ENCODE peak calls at places on chromosomes 3 and 15, in four cellular contexts. One of them, this sample, is unnamed.

GRCh38 chr3:152243301-152243711 is 25.4 kb upstream of the MBNL1 start:
- ATAC-seq in HepG2: peak; percentile 80
- ATAC-seq in GM23338: no peak
- ATAC-seq in K562: peak; percentile 76
- ATAC-seq in this sample: no peak

GRCh38 chr3:152126260-152126659 is 142.5 kb upstream of the MBNL1 start:
- ATAC-seq in HepG2: no peak
- ATAC-seq in GM23338: no peak
- ATAC-seq in K562: no peak
- ATAC-seq in this sample: no peak

GRCh38 chr3:69776926-69777581 is 37.8 kb downstream of the MITF start:
- ATAC-seq in HepG2: no peak
- ATAC-seq in GM23338: no peak
- ATAC-seq in K562: peak; percentile 42
- ATAC-seq in this sample: no peak

GRCh38 chr3:121654493-121655385 is 6.0 kb downstream of the HCLS1 start:
- ATAC-seq in HepG2: no peak
- ATAC-seq in GM23338: no peak
- ATAC-seq in K562: no peak
- ATAC-seq in this sample: no peak

GRCh38 chr15:28094732-28095521 is 4.2 kb downstream of the OCA2 start:
- ATAC-seq in HepG2: peak; percentile 2
- ATAC-seq in GM23338: peak; percentile 15
- ATAC-seq in K562: no peak
- ATAC-seq in this sample: peak; percentile 4

GRCh38 chr3:59335338-59335737 is 285.5 kb upstream of the CFAP20DC start:
- ATAC-seq in HepG2: no peak
- ATAC-seq in GM23338: no peak
- ATAC-seq in K562: no peak
- ATAC-seq in this sample: no peak

GRCh38 chr3:33063651-33064051 is 33.3 kb downstream of the GLB1 start:
- ATAC-seq in HepG2: no peak
- ATAC-seq in GM23338: no peak
- ATAC-seq in K562: no peak
- ATAC-seq in this sample: no peak

GRCh38 chr3:125350597-125350996 is 24.5 kb downstream of the ZNF148 start:
- ATAC-seq in HepG2: no peak
- ATAC-seq in GM23338: no peak
- ATAC-seq in K562: no peak
- ATAC-seq in this sample: no peak

GRCh38 chr15:100438570-100438969 is 90.2 kb downstream of the CERS3 start:
- ATAC-seq in HepG2: no peak
- ATAC-seq in GM23338: no peak
- ATAC-seq in K562: no peak
- ATAC-seq in this sample: no peak

GRCh38 chr3:13081603-13082360 is 8.6 kb upstream of the IQSEC1 start:
- ATAC-seq in HepG2: no peak
- ATAC-seq in GM23338: no peak
- ATAC-seq in K562: peak; percentile 20
- ATAC-seq in this sample: no peak

GRCh38 chr15:77846360-77846759 is 213.6 kb upstream of the LINGO1 start:
- ATAC-seq in HepG2: no peak
- ATAC-seq in GM23338: no peak
- ATAC-seq in K562: no peak
- ATAC-seq in this sample: no peak

GRCh38 chr3:45333549-45333948 is 54.8 kb upstream of the LARS2 start:
- ATAC-seq in HepG2: no peak
- ATAC-seq in GM23338: no peak
- ATAC-seq in K562: peak; percentile 81
- ATAC-seq in this sample: no peak

GRCh38 chr3:156174229-156174847 is 54.0 kb downstream of the KCNAB1 start:
- ATAC-seq in HepG2: peak; percentile 54
- ATAC-seq in GM23338: peak; percentile 74
- ATAC-seq in K562: no peak
- ATAC-seq in this sample: no peak

GRCh38 chr3:12588039-12588673 is 31.3 kb downstream of the MKRN2 start:
- ATAC-seq in HepG2: no peak
- ATAC-seq in GM23338: no peak
- ATAC-seq in K562: no peak
- ATAC-seq in this sample: no peak

GRCh38 chr15:69700380-69700779 is 247.8 kb downstream of the RPLP1 start:
- ATAC-seq in HepG2: no peak
- ATAC-seq in GM23338: no peak
- ATAC-seq in K562: no peak
- ATAC-seq in this sample: no peak

DNA sequence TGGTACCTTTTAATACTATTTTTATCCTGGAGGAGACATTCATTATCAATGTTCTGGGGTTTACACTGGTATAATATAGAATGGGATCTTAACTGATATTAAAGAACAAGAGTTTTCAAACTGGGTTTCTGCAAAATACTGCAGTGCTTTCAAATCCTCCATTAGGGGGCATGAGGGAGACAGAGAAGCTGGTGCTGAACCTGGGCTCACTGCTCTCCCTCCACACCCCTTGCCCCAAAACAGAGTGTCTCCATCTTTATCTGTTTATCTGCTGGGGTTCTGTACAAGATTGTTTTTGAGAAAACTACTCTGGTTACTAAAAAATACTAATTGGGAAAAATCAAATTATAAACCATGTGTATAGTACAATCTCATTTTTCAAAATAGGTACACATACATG is 41.7 kb downstream of the CADPS start:
- ATAC-seq in HepG2: no peak
- ATAC-seq in GM23338: peak; percentile 83
- ATAC-seq in K562: no peak
- ATAC-seq in this sample: no peak
- TF ChIP-seq CTCF in HepG2: peak; percentile 16
- TF ChIP-seq CTCF in GM23338: peak; percentile 77
- TF ChIP-seq CTCF in K562: peak; percentile 17
- TF ChIP-seq CTCF in this sample: no peak

GRCh38 chr3:169953462-169954141 is 13.0 kb upstream of the SEC62 start:
- ATAC-seq in HepG2: no peak
- ATAC-seq in GM23338: no peak
- ATAC-seq in K562: peak; percentile 45
- ATAC-seq in this sample: no peak
- TF ChIP-seq POLR2AphosphoS5 in HepG2: no peak
- TF ChIP-seq POLR2AphosphoS5 in GM23338: no peak
- TF ChIP-seq POLR2AphosphoS5 in K562: no peak
- TF ChIP-seq POLR2AphosphoS5 in this sample: no peak

GRCh38 chr15:92908369-92909057 is 8.4 kb downstream of the CHD2 start:
- ATAC-seq in HepG2: no peak
- ATAC-seq in GM23338: no peak
- ATAC-seq in K562: no peak
- ATAC-seq in this sample: no peak
- H3K4me3 ChIP-seq in HepG2: peak overlapping the region; percentile 5
- H3K4me3 ChIP-seq in GM23338: no peak overlapping the region
- H3K4me3 ChIP-seq in K562: no peak overlapping the region
- H3K4me3 ChIP-seq in this sample: peak overlapping the region; percentile 6

DNA sequence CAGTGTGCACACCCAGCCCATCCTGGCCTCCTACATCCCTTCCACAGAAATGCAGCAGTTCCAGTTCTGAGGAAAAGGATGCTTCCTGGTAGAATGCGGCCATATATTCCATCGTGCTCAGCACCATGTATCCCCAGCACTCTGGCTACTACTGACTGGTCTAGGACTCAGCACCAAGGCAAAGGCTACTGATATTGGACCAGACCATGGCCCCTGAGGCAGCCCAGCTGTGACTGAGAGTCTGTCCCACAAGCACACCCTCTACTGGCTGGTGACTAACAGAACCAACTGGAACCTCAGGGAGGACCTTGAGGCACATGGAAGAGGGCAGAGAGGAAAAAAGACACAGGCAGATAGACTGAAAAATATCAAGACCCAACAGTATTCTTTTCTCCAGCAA is 30.0 kb downstream of the TARS3 start:
- ATAC-seq in HepG2: peak; percentile 72
- ATAC-seq in GM23338: peak; percentile 75
- ATAC-seq in K562: peak; percentile 83
- ATAC-seq in this sample: no peak
- TF ChIP-seq CTCF in HepG2: peak; percentile 42
- TF ChIP-seq CTCF in GM23338: peak; percentile 60
- TF ChIP-seq CTCF in K562: peak; percentile 28
- TF ChIP-seq CTCF in this sample: no peak

DNA sequence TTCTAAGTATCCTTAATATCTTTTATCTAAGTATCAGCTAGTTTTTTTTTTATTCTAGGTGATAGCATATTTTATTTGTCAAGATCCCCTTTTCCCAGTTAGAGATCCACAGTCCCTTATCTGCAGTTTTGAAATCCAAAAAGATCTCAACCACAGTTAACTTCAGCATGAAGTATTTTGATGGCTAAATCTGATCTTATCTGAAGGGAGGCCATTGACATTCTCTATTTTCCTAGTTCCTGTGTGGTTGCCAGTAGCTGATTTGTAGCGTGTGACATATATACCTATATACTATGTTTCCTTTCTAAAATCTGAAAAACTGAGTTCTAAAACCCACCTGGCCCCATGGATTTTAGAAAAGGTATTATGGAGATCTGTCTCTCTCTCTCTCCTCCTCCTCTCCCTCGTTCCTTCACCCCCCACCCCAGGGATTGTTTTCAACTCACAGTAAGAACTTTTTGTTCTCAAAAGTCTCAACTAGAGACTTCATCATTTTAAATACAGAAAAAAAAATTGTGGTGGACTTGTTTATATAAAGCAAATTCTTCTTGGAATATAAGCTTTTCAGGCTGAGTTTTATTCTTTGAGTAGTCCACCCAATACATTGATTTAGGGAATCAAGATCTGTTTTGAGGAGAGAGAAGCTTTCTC is 12.3 kb downstream of the TCF12 start:
- ATAC-seq in HepG2: no peak
- ATAC-seq in GM23338: no peak
- ATAC-seq in K562: no peak
- ATAC-seq in this sample: no peak
- TF ChIP-seq POLR2AphosphoS5 in HepG2: no peak
- TF ChIP-seq POLR2AphosphoS5 in GM23338: no peak
- TF ChIP-seq POLR2AphosphoS5 in K562: no peak
- TF ChIP-seq POLR2AphosphoS5 in this sample: no peak

DNA sequence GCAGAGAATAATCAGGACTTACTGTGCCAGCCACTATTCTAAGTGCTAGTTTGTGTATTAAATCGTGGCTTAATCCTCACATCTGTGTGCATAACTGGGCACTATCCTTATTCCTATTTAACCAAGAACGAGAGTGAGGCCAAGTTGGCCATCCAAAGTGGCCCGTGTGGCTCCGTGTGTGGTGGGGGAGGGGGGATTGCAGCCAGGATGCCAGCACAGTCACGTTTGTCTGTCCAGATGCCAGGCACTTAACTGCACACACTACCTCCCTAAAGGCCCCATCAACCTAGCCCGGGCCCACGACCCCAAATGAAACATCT is 64.4 kb upstream of the POLG start:
- ATAC-seq in HepG2: no peak
- ATAC-seq in GM23338: no peak
- ATAC-seq in K562: no peak
- ATAC-seq in this sample: no peak
- H3K4me3 ChIP-seq in HepG2: no peak overlapping the region
- H3K4me3 ChIP-seq in GM23338: peak overlapping the region; percentile 57
- H3K4me3 ChIP-seq in K562: peak overlapping the region; percentile 42
- H3K4me3 ChIP-seq in this sample: no peak overlapping the region